ENCODE peak calls at places on chromosomes 5 and 9, in nine cellular contexts. X, H, S, B, G, R, L, U and I are unnamed samples.

GRCh38 chr9:133477992-133478850 is 678 bp downstream of the SLC2A6 start:
- DNase-seq in B (no peak), U (peak), R (no peak), G (peak), S (peak), H (peak), X (no peak), L (no peak), I (peak)

GRCh38 chr5:35246928-35247644 is 16.8 kb upstream of the PRLR start:
- DNase-seq in G (peak), L (peak), U (no peak), R (no peak), B (no peak), S (peak), H (peak), X (no peak), I (no peak)

GRCh38 chr5:31781772-31782171 is 142.8 kb downstream of the PDZD2 start:
- DNase-seq in L (no peak), H (no peak), B (no peak), G (peak), S (no peak), U (no peak), X (no peak), R (no peak), I (peak)

GRCh38 chr5:150601774-150602345 is 38.6 kb upstream of the SYNPO start:
- DNase-seq in B (no peak), X (no peak), S (no peak), H (no peak), G (no peak), R (no peak), U (no peak), L (peak), I (no peak)

GRCh38 chr9:97723819-97724218 is 26.7 kb upstream of the XPA start:
- DNase-seq in S (no peak), X (no peak), R (no peak), B (no peak), G (no peak), L (no peak), H (no peak), U (no peak), I (no peak)

GRCh38 chr5:141957367-141957993 is 522 bp downstream of the PCDH12 start:
- DNase-seq in H (no peak), B (no peak), S (peak), R (no peak), G (no peak), L (no peak), U (no peak), X (no peak), I (no peak)

GRCh38 chr9:123867971-123868370 is 62.0 kb downstream of the DENND1A start:
- DNase-seq in G (no peak), S (peak), L (no peak), B (no peak), U (no peak), R (no peak), X (no peak), H (no peak), I (no peak)

GRCh38 chr9:14349818-14350333 is 35.9 kb upstream of the NFIB start:
- DNase-seq in L (no peak), R (no peak), B (no peak), X (no peak), H (no peak), G (no peak), U (no peak), S (peak), I (no peak)

GRCh38 chr5:154608531-154609011 is 130.5 kb upstream of the HAND1 start:
- DNase-seq in U (no peak), L (no peak), R (no peak), B (no peak), X (no peak), S (no peak), H (no peak), G (no peak), I (no peak)

GRCh38 chr5:40601198-40601868 is 78.4 kb upstream of the PTGER4 start:
- DNase-seq in X (no peak), R (no peak), G (no peak), S (no peak), B (no peak), U (no peak), L (no peak), H (no peak), I (no peak)

GRCh38 chr5:62306494-62307363 is 723 bp downstream of the KIF2A start:
- DNase-seq in B (peak), R (no peak), S (peak), L (peak), U (peak), G (peak), H (peak), X (peak), I (peak)

GRCh38 chr5:180818275-180818674 is 15.7 kb upstream of the MGAT1 start:
- DNase-seq in X (no peak), U (no peak), H (no peak), L (no peak), S (no peak), R (no peak), G (no peak), B (no peak), I (no peak)

GRCh38 chr5:64273276-64273675 is 107.6 kb downstream of the RNF180 start:
- DNase-seq in B (no peak), G (no peak), H (no peak), X (no peak), L (no peak), U (no peak), R (no peak), S (no peak), I (no peak)

GRCh38 chr5:73692166-73692640 is 66.2 kb downstream of the ARHGEF28 start:
- DNase-seq in U (peak), H (no peak), X (no peak), S (peak), L (no peak), G (peak), B (peak), R (peak), I (peak)

GRCh38 chr5:153496835-153497234 is 6.4 kb downstream of the GRIA1 start:
- DNase-seq in U (no peak), S (peak), X (no peak), L (no peak), B (no peak), R (no peak), H (no peak), G (peak), I (peak)

GRCh38 chr9:114790521-114790920 is 15.3 kb downstream of the TNFSF15 start:
- DNase-seq in S (no peak), B (no peak), R (no peak), H (no peak), X (no peak), U (no peak), L (no peak), G (peak), I (peak)

GRCh38 chr5:143016777-143017374 is 246.7 kb downstream of the ARHGAP26 start:
- DNase-seq in S (peak), X (peak), R (no peak), L (no peak), U (peak), H (no peak), B (peak), G (peak), I (peak)

GRCh38 chr9:137034039-137034708 is 2.3 kb upstream of the FUT7 start:
- DNase-seq in H (no peak), B (no peak), R (no peak), L (peak), U (no peak), X (no peak), G (no peak), S (no peak), I (peak)

GRCh38 chr9:75378036-75378435 is 289.7 kb downstream of the OSTF1 start:
- DNase-seq in B (no peak), S (no peak), U (no peak), G (peak), R (no peak), H (peak), X (no peak), L (peak), I (no peak)

GRCh38 chr5:97355775-97356174 is 172.7 kb upstream of the RIOK2 start:
- DNase-seq in B (no peak), R (no peak), G (no peak), H (no peak), X (no peak), S (no peak), L (no peak), U (no peak), I (no peak)

GRCh38 chr9:133519693-133520092 is 5.1 kb downstream of the MYMK start:
- DNase-seq in H (peak), S (peak), U (no peak), X (no peak), B (no peak), L (no peak), R (no peak), G (peak), I (no peak)